ENCODE peak calls at places on chromosomes 11 and 22, in five cellular contexts. B, C, A, R and K are unnamed samples.
A peak's percentile ranks its signal among the peaks of the same experiment; 100 is the strongest.

GRCh38 chr22:21047035-21047661 is 1.4 kb downstream of the LRRC74B start:
- DNase-seq in B (no peak), C (no peak), A (no peak), R (no peak), K (no peak)

GRCh38 chr22:28299760-28300159 is 379.9 kb downstream of the TTC28 start:
- DNase-seq in B (no peak), C (no peak), A (peak; percentile 46), R (peak; percentile 49), K (no peak)

GRCh38 chr11:45881708-45882368 is 3.6 kb upstream of the MAPK8IP1 start:
- DNase-seq in B (peak; percentile 38), C (no peak), A (no peak), R (no peak), K (no peak)

GRCh38 chr22:18000441-18001039 is 23.8 kb downstream of the MICAL3 start:
- DNase-seq in B (peak; percentile 15), C (no peak), A (peak; percentile 54), R (peak; percentile 53), K (no peak)

GRCh38 chr11:1825039-1825740 is 9.6 kb upstream of the SYT8 start:
- DNase-seq in B (no peak), C (no peak), A (no peak), R (peak; percentile 72), K (peak; percentile 49)

GRCh38 chr11:112967082-112967481 is 5.9 kb downstream of the NCAM1 start:
- DNase-seq in B (no peak), C (no peak), A (no peak), R (no peak), K (no peak)

GRCh38 chr22:20155330-20156041 is 4.6 kb upstream of the CCDC188 start:
- DNase-seq in B (peak; percentile 89), C (no peak), A (peak; percentile 75), R (no peak), K (peak; percentile 76)

GRCh38 chr11:96322775-96323642 is 20.0 kb downstream of the MAML2 start:
- DNase-seq in B (no peak), C (no peak), A (no peak), R (no peak), K (peak; percentile 75)

GRCh38 chr22:45042263-45042662 is 32.5 kb upstream of the PHF21B start:
- DNase-seq in B (no peak), C (no peak), A (no peak), R (no peak), K (no peak)

GRCh38 chr11:70672991-70673670 is 274.8 kb downstream of the CTTN start:
- DNase-seq in B (no peak), C (no peak), A (no peak), R (no peak), K (no peak)

GRCh38 chr11:95135155-95135554 is 45.5 kb downstream of the ENDOD1 start:
- DNase-seq in B (peak; percentile 23), C (no peak), A (peak; percentile 35), R (no peak), K (no peak)